ENCODE peak calls at places on chromosomes 5 and 9, in six cellular contexts. R is progenitor cell of endocrine pancreas; H is brain microvascular endothelial cell; I is CD8-positive, alpha-beta T cell; U is OCI-M1; A is PC-3. L is an unnamed sample.
A peak's percentile ranks its signal among the peaks of the same experiment; 100 is the strongest.

GRCh38 chr5:998276-998974 is 10.2 kb upstream of the NKD2 start:
- DNase-seq in R (no peak), H (no peak), I (no peak), U (no peak), A (no peak), L (no peak)

GRCh38 chr9:88236531-88237453 is 98.5 kb upstream of the SPATA31C2 start:
- DNase-seq in R (no peak), H (no peak), I (no peak), U (no peak), A (no peak), L (no peak)

GRCh38 chr5:23013395-23013994 is 160.4 kb upstream of the CDH12 start:
- DNase-seq in R (no peak), H (no peak), I (no peak), U (peak; percentile 62), A (no peak), L (peak; percentile 37)

GRCh38 chr5:78927657-78928282 is 57.3 kb downstream of the ARSB start:
- DNase-seq in R (no peak), H (peak; percentile 96), I (no peak), U (peak; percentile 25), A (peak; percentile 36), L (peak; percentile 5)

GRCh38 chr5:107739661-107740060 is 68.9 kb upstream of the EFNA5 start:
- DNase-seq in R (no peak), H (peak; percentile 43), I (no peak), U (peak; percentile 91), A (peak; percentile 72), L (peak; percentile 4)

GRCh38 chr5:132674671-132675506 is 1.1 kb downstream of the IL4 start:
- DNase-seq in R (no peak), H (peak; percentile 94), I (no peak), U (peak; percentile 35), A (peak; percentile 92), L (peak; percentile 92)

GRCh38 chr5:84622485-84622884 is 237.8 kb upstream of the EDIL3 start:
- DNase-seq in R (no peak), H (no peak), I (no peak), U (peak; percentile 69), A (no peak), L (no peak)

GRCh38 chr5:123752576-123752975 is 240.6 kb downstream of the CSNK1G3 start:
- DNase-seq in R (no peak), H (peak; percentile 81), I (no peak), U (no peak), A (peak; percentile 25), L (peak; percentile 69)

GRCh38 chr9:92507005-92507404 is 24.7 kb upstream of the ASPN start:
- DNase-seq in R (no peak), H (no peak), I (no peak), U (peak; percentile 4), A (no peak), L (no peak)

GRCh38 chr5:75047356-75047755 is 5.0 kb downstream of the GCNT4 start:
- DNase-seq in R (no peak), H (no peak), I (no peak), U (no peak), A (no peak), L (no peak)

GRCh38 chr5:34676409-34676808 is 20.3 kb downstream of the RAI14 start:
- DNase-seq in R (no peak), H (peak; percentile 47), I (no peak), U (no peak), A (peak; percentile 74), L (peak; percentile 9)

GRCh38 chr9:112831281-112831851 is 59.3 kb downstream of the SLC46A2 start:
- DNase-seq in R (no peak), H (no peak), I (no peak), U (peak; percentile 6), A (peak; percentile 52), L (no peak)

GRCh38 chr9:133848471-133848870 is 110.3 kb upstream of the SARDH start:
- DNase-seq in R (no peak), H (no peak), I (no peak), U (no peak), A (no peak), L (no peak)

GRCh38 chr9:89477395-89477794 is 20.5 kb downstream of the SEMA4D start:
- DNase-seq in R (no peak), H (no peak), I (peak; percentile 75), U (no peak), A (no peak), L (no peak)

GRCh38 chr9:109206670-109207069 is 39.6 kb upstream of the FRRS1L start:
- DNase-seq in R (no peak), H (no peak), I (no peak), U (peak; percentile 4), A (no peak), L (no peak)

GRCh38 chr9:16217933-16218830 is 652.3 kb downstream of the BNC2 start:
- DNase-seq in R (no peak), H (no peak), I (no peak), U (no peak), A (no peak), L (no peak)

L was measured in MCF 10A.